ENCODE peak calls at places on chromosomes 1 and 21, in nine cellular contexts. M is stomach, L is IMR-90, J is tibial nerve, Y is transverse colon, I is H54, H is right lobe of liver, U is adrenal gland, Q is suprapubic skin. T is an unnamed sample.

GRCh38 chr1:22789356-22789994 is 78.8 kb downstream of the EPHB2 start:
- DNase-seq in M (no peak), J (no peak), L (peak), I (no peak), U (no peak), H (no peak), Y (no peak), Q (no peak), T (no peak)

GRCh38 chr1:225437710-225438437 is 10.0 kb upstream of the LBR start:
- DNase-seq in L (peak), I (no peak), U (no peak), Y (peak), M (no peak), J (no peak), H (no peak), Q (no peak), T (no peak)

GRCh38 chr1:59214764-59215208 is 82.1 kb upstream of the FGGY start:
- DNase-seq in M (peak), Q (no peak), U (no peak), L (peak), J (no peak), H (peak), Y (no peak), I (no peak), T (no peak)

GRCh38 chr1:15744122-15744679 is 1.9 kb downstream of the TMEM82 start:
- DNase-seq in Q (no peak), H (no peak), I (no peak), Y (no peak), M (no peak), L (no peak), J (no peak), U (no peak), T (no peak)

GRCh38 chr1:60621524-60621923 is 460.8 kb upstream of the NFIA start:
- DNase-seq in I (no peak), H (no peak), J (no peak), M (peak), L (no peak), Q (no peak), Y (no peak), U (no peak), T (no peak)

GRCh38 chr1:14913475-14914155 is 239.9 kb upstream of the TMEM51 start:
- DNase-seq in H (no peak), M (no peak), J (no peak), Y (no peak), I (no peak), Q (no peak), L (no peak), U (no peak), T (no peak)

GRCh38 chr1:25657786-25658760 is 41.5 kb downstream of the MAN1C1 start:
- DNase-seq in H (no peak), Y (no peak), I (no peak), U (no peak), Q (peak), M (no peak), J (no peak), L (no peak), T (no peak)

GRCh38 chr1:51327386-51327785 is 3.0 kb downstream of the TTC39A start:
- DNase-seq in U (no peak), I (no peak), J (no peak), Y (no peak), L (peak), M (no peak), Q (no peak), H (no peak), T (no peak)

GRCh38 chr1:147647796-147648633 is 22.3 kb downstream of the ACP6 start:
- DNase-seq in I (no peak), Y (peak), H (no peak), L (no peak), J (no peak), Q (no peak), U (no peak), M (no peak), T (no peak)

GRCh38 chr1:97066860-97067259 is 345.3 kb downstream of the PTBP2 start:
- DNase-seq in H (no peak), U (no peak), Q (no peak), L (no peak), M (no peak), J (no peak), I (no peak), Y (peak), T (no peak)

GRCh38 chr1:151222130-151222529 is 23.8 kb downstream of the PIP5K1A start:
- DNase-seq in Q (no peak), H (no peak), Y (no peak), L (peak), M (no peak), I (no peak), J (no peak), U (peak), T (no peak)

GRCh38 chr1:115757866-115758265 is 10.6 kb downstream of the CASQ2 start:
- DNase-seq in U (no peak), Y (no peak), L (no peak), H (no peak), Q (no peak), J (no peak), I (no peak), M (no peak), T (no peak)

GRCh38 chr1:17225140-17225539 is 20.2 kb downstream of the PADI1 start:
- DNase-seq in L (no peak), Y (no peak), J (no peak), I (no peak), U (no peak), H (no peak), Q (no peak), M (no peak), T (no peak)

GRCh38 chr1:46735708-46736324 is 16.9 kb upstream of the EFCAB14 start:
- DNase-seq in I (peak), M (no peak), H (no peak), J (no peak), Q (no peak), Y (no peak), L (peak), U (peak), T (no peak)

GRCh38 chr1:202848191-202848542 is 37.4 kb downstream of the PCAT6 start:
- DNase-seq in J (no peak), M (no peak), Q (no peak), H (no peak), I (no peak), Y (no peak), L (peak), U (no peak), T (no peak)

GRCh38 chr1:50774759-50775351 is 185.2 kb downstream of the FAF1 start:
- DNase-seq in I (peak), U (peak), H (no peak), L (peak), Y (no peak), M (no peak), J (no peak), Q (no peak), T (no peak)

GRCh38 chr21:28798798-28799197 is 193.9 kb downstream of the LTN1 start:
- DNase-seq in J (no peak), U (no peak), I (no peak), H (peak), M (no peak), Q (no peak), Y (no peak), L (peak), T (no peak)

GRCh38 chr1:217029311-217030157 is 306.3 kb upstream of the ESRRG start:
- DNase-seq in J (no peak), I (peak), L (peak), Q (no peak), U (peak), Y (peak), M (peak), H (peak), T (no peak)

GRCh38 chr1:22808186-22808845 is 97.7 kb downstream of the EPHB2 start:
- DNase-seq in Q (no peak), Y (no peak), I (no peak), J (no peak), L (peak), M (no peak), U (peak), H (no peak), T (no peak)

GRCh38 chr1:77175230-77175844 is 43.9 kb downstream of the PIGK start:
- DNase-seq in Q (no peak), J (no peak), M (no peak), Y (no peak), I (no peak), H (no peak), L (peak), U (no peak), T (no peak)

GRCh38 chr1:6205849-6206845 is at the start of gene RNF207:
- DNase-seq in Y (peak), M (peak), Q (no peak), L (peak), H (peak), J (no peak), U (peak), I (peak), T (peak)

GRCh38 chr1:108149796-108150467 is 50.2 kb downstream of the SLC25A24 start:
- DNase-seq in M (no peak), Q (no peak), I (no peak), L (peak), J (no peak), Y (no peak), H (no peak), U (no peak), T (no peak)

GRCh38 chr1:62241357-62242131 is 46.9 kb downstream of the L1TD1 start:
- DNase-seq in I (no peak), Q (no peak), U (peak), Y (peak), J (no peak), L (no peak), H (peak), M (peak), T (no peak)

DNA sequence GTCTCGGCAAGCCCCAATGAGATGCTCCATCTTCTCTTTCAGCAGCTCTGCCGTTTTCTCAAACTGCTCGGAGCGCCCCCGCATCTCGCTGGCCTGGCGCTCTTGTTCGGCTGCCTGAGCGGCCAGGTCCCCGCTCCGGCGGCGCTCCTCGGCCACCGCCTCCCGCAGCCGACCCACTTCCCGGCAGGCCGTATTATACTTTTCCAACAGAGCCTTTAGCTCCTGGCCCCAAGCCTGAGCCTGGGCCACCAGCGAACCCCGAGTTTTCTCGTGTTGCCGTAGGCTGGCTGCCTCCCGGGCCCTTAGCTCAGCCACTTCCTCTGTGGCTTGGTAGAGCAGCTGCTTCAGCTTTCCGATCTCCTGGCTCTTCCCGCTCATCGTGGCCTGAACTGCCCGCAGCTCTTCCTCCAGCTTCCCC is 13.1 kb upstream of the PIAS3 start:
- DNase-seq in I (no peak), Y (peak), U (no peak), Q (no peak), L (peak), H (peak), J (no peak), M (peak), T (no peak)
- TF ChIP-seq POLR2A in I (no peak), Y (no peak), U (no peak), Q (no peak), L (no peak), H (no peak), J (no peak), M (no peak), T (no peak)

GRCh38 chr1:7669559-7670208 is 101.4 kb upstream of the VAMP3 start:
- DNase-seq in I (peak), Y (peak), H (no peak), L (peak), J (no peak), M (peak), U (peak), Q (no peak), T (peak)

GRCh38 chr1:7672864-7673263 is 98.2 kb upstream of the VAMP3 start:
- DNase-seq in J (no peak), Q (no peak), L (no peak), U (no peak), Y (no peak), M (no peak), H (no peak), I (no peak), T (no peak)

GRCh38 chr1:7671146-7671465 is 100.0 kb upstream of the VAMP3 start:
- DNase-seq in Q (no peak), U (no peak), J (no peak), L (no peak), M (no peak), H (no peak), Y (no peak), I (no peak), T (no peak)

GRCh38 chr1:7670334-7671145 is 100.6 kb upstream of the VAMP3 start:
- DNase-seq in U (no peak), L (no peak), I (no peak), M (no peak), Q (no peak), J (peak), H (no peak), Y (no peak), T (no peak)

DNA sequence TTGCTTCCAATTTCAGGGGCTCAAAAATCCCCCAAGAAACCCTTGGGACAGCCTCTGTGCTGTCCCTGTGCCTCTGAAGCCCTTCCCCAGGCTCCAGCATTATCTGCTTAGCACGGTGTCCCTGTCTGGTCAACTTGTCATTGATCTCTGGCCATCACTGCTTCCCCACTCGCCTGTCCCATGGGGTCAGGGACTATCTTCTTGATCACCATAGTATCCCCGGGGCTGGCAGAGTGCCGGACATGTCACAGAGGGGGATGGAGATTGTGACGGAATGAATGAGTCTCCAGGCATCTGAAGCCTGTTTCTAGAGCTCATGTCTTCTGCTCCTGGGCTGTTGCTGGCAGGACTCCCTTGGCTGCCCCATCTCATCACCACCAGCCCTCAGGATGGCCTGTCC is 99.4 kb upstream of the VAMP3 start:
- DNase-seq in Y (no peak), U (no peak), J (no peak), Q (no peak), H (no peak), I (no peak), M (no peak), L (no peak), T (no peak)
- TF ChIP-seq POLR2A in Y (no peak), U (no peak), J (no peak), Q (no peak), H (no peak), I (no peak), M (no peak), L (no peak), T (no peak)

GRCh38 chr1:185316163-185317033 is 645 bp downstream of the IVNS1ABP start:
- DNase-seq in J (peak), Q (peak), H (peak), I (peak), U (peak), L (peak), Y (peak), M (peak), T (peak)
- TF ChIP-seq POLR2A in J (peak), Q (no peak), H (no peak), I (peak), U (peak), L (peak), Y (peak), M (peak), T (peak)

DNA sequence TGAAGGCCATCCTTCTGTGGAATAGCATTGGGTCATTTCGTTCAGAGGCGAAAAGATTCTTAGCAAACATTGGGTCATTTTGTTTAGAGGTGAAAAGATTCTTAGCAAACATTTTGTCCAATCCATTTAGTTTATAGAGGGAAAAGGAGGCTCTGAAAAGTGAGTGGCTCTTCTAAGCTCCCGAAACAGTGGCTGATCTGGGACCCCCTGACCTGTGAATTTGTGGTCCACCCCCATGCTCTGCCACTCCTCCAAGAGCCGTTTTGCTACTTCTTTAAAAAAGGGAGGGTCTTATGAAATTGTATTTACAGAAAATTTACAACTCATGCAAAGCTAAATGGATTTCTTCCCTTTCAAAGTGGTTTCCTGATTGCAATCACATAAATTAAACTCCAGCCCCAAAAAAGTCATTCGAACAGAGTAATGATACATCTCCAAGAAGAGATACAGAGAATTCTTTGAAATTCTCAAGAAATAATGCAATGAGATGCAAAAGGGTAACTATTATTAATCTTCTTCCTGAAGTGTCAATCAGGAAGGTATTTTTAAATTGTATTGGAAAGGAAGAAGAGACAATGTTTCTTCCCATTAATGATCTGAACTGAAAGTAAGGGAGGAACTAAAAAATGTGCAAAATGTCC is 141.2 kb downstream of the RUNX1 start:
- DNase-seq in Y (no peak), U (no peak), I (no peak), J (no peak), L (no peak), Q (no peak), M (no peak), H (no peak), T (no peak)
- TF ChIP-seq POLR2A in Y (no peak), U (no peak), I (no peak), J (no peak), L (no peak), Q (no peak), M (no peak), H (no peak), T (no peak)

DNA sequence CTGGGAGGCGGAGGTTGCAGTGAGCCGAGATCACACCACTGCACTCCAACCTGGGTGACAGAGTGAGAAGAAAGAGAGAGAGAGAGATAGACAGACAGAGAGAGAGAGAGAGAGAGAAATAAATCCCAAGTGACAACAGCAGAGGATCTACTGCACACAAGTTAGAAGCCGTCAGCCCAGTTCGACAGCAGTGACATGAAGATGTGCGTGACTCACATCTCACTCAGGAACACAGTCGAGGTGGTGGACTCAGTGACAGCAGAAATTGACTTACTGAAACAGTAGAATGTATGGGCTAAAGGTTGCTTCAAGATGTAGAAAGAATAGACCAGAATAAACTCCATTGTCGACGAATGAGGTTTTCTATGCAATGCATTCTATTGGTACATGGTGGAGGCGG is 77.0 kb upstream of the KRTAP19-8 start:
- DNase-seq in H (no peak), I (no peak), Y (no peak), U (no peak), J (no peak), M (no peak), Q (no peak), L (no peak), T (no peak)
- TF ChIP-seq POLR2A in H (no peak), I (no peak), Y (no peak), U (no peak), J (no peak), M (no peak), Q (no peak), L (no peak), T (no peak)

GRCh38 chr21:42642219-42642745 is 11.1 kb upstream of the PDE9A start:
- DNase-seq in H (no peak), J (no peak), Q (no peak), L (no peak), I (no peak), Y (no peak), U (no peak), M (no peak), T (no peak)
- TF ChIP-seq POLR2A in H (no peak), J (no peak), Q (no peak), L (no peak), I (no peak), Y (no peak), U (no peak), M (no peak), T (no peak)

GRCh38 chr1:42172394-42173133 is 8.0 kb upstream of the GUCA2A start:
- DNase-seq in I (no peak), L (no peak), Y (peak), M (no peak), J (no peak), U (peak), Q (no peak), H (peak), T (no peak)
- TF ChIP-seq POLR2A in I (no peak), L (no peak), Y (no peak), M (no peak), J (no peak), U (peak), Q (no peak), H (no peak), T (no peak)

DNA sequence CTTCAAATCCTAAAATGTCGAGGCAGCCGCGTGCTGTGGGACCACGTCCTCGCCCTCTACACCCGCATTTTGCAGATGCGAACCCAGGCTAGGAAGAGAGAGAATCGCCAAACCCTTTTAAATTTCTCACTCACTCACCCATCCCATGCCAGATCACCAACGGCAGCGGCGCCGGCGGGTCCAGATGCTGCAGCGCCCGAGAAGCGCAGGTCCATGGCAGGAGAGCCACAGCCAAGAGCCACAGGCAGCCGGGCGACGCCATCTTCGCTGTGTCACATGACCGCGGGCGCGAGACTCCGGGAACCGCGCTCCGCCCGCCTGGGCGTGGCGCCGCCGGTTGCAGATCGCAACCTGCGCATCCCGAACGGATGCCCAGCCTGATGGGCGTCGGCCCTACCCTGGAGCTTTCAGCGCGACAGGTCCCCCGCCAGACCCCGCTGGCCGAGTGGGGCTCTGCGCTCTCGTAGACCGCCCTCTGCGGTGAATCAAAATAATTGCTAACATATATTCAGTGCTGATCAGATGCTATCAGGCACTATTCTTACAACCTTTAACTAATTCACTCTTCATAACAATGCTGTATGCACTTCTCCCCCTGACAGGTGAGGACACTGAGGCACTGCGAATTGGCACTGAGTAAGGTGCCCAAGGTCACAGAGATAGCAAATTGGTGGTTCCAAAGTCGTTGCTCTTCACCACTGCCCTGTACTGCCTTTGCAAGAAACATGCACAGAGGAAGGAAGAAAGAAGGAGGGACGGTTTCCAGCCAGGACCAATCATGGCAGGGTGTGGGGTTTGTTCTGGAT is at the start of gene PPT1:
- DNase-seq in M (peak), J (peak), I (peak), L (peak), Y (peak), U (peak), Q (peak), H (peak), T (peak)
- TF ChIP-seq POLR2A in M (no peak), J (peak), I (peak), L (peak), Y (peak), U (peak), Q (no peak), H (peak), T (no peak)

GRCh38 chr1:165014753-165015152 is 341.8 kb downstream of the LMX1A start:
- DNase-seq in Q (no peak), U (no peak), I (no peak), M (no peak), Y (no peak), L (no peak), H (no peak), J (no peak), T (no peak)
- TF ChIP-seq POLR2A in Q (no peak), U (no peak), I (no peak), M (no peak), Y (no peak), L (no peak), H (no peak), J (no peak), T (no peak)

GRCh38 chr1:162632743-162633326 is 571 bp downstream of the DDR2 start:
- DNase-seq in U (no peak), M (no peak), J (no peak), L (peak), H (no peak), Q (no peak), Y (no peak), I (no peak), T (peak)
- TF ChIP-seq POLR2A in U (no peak), M (no peak), J (no peak), L (peak), H (no peak), Q (no peak), Y (no peak), I (no peak), T (no peak)